ENCODE peak calls at places on chromosomes 1 and 21, in ten cellular contexts. P is NCI-H82, L is dermis microvascular lymphatic vessel endothelial cell, F is T-helper 1 cell, I is IMR-90, Z is GM18507, V is NCI-H2081, O is trophoblast cell, M is Calu3, U is amniotic stem cell. S is an unnamed sample.

GRCh38 chr21:26169061-26169610 is 1.4 kb downstream of the APP start:
- DNase-seq in P (peak; percentile 81), U (peak; percentile 57), O (peak; percentile 61), V (peak; percentile 26), M (peak; percentile 40), L (peak; percentile 43), I (peak; percentile 71), F (peak; percentile 13), Z (peak; percentile 20), S (peak; percentile 78)

GRCh38 chr1:23422313-23422877 is 2.2 kb downstream of the TCEA3 start:
- DNase-seq in V (no peak), F (no peak), Z (no peak), L (no peak), U (no peak), M (no peak), P (no peak), O (peak; percentile 38), I (peak; percentile 82), S (no peak)

GRCh38 chr1:235101558-235102258 is 26.9 kb downstream of the TOMM20 start:
- DNase-seq in V (no peak), M (no peak), Z (no peak), L (no peak), P (no peak), U (no peak), O (no peak), F (no peak), I (no peak), S (no peak)

GRCh38 chr1:154553056-154553822 is 5.2 kb downstream of the UBE2Q1 start:
- DNase-seq in V (no peak), I (peak; percentile 34), U (no peak), O (no peak), L (no peak), Z (no peak), M (no peak), F (no peak), P (no peak), S (no peak)

GRCh38 chr1:207459008-207459407 is 4.9 kb downstream of the CR2 start:
- DNase-seq in M (no peak), L (no peak), F (no peak), Z (no peak), I (no peak), U (no peak), V (no peak), O (no peak), P (no peak), S (no peak)

GRCh38 chr1:2411801-2412394 is 466 bp downstream of the PEX10 start:
- DNase-seq in V (no peak), L (no peak), F (no peak), M (peak; percentile 39), Z (no peak), P (no peak), U (no peak), I (no peak), O (no peak), S (no peak)

GRCh38 chr1:1351511-1352427 is 2.6 kb upstream of the DVL1 start:
- DNase-seq in O (peak; percentile 95), I (peak; percentile 38), U (no peak), V (no peak), L (no peak), Z (no peak), F (no peak), P (peak; percentile 56), M (no peak), S (no peak)

GRCh38 chr1:225817611-225818061 is 7.7 kb downstream of the EPHX1 start:
- DNase-seq in Z (no peak), V (no peak), M (no peak), U (no peak), L (peak; percentile 75), O (no peak), I (peak; percentile 88), P (no peak), F (no peak), S (peak; percentile 91)